ENCODE peak calls at places on chromosomes 11 and 22, in five cellular contexts. Q is mucosa of descending colon; D is iPS-NIHi11; H is Daoy; Y is stimulated activated CD8-positive, alpha-beta memory T cell treated with anti-CD3 and anti-CD28 coated beads, Interleukin-15, amount 100 ng/mL, for 24 hours. E is an unnamed sample.

GRCh38 chr11:131800452-131800851 is 430.0 kb downstream of the NTM start:
- DNase-seq in Q (no peak), D (no peak), H (no peak), Y (no peak), E (no peak)

GRCh38 chr11:36328956-36329673 is 33.0 kb downstream of the PRR5L start:
- DNase-seq in Q (no peak), D (no peak), H (no peak), Y (no peak), E (no peak)

GRCh38 chr11:44853674-44854073 is 97.0 kb downstream of the TP53I11 start:
- DNase-seq in Q (no peak), D (no peak), H (no peak), Y (no peak), E (no peak)

GRCh38 chr11:96744697-96745096 is 354.9 kb downstream of the JRKL start:
- DNase-seq in Q (no peak), D (no peak), H (no peak), Y (no peak), E (no peak)

GRCh38 chr11:60872124-60872951 is 5.0 kb downstream of the ZP1 start:
- DNase-seq in Q (peak), D (no peak), H (peak), Y (no peak), E (no peak)

GRCh38 chr11:47412152-47412746 is 3.9 kb downstream of the SLC39A13 start:
- DNase-seq in Q (peak), D (peak), H (peak), Y (no peak), E (no peak)

GRCh38 chr11:87897921-87898320 is 277.3 kb downstream of the RAB38 start:
- DNase-seq in Q (no peak), D (no peak), H (no peak), Y (no peak), E (no peak)

GRCh38 chr11:12048936-12049790 is 40.7 kb upstream of the DKK3 start:
- DNase-seq in Q (no peak), D (no peak), H (peak), Y (no peak), E (no peak)

GRCh38 chr22:45534339-45535192 is 31.9 kb downstream of the FBLN1 start:
- DNase-seq in Q (no peak), D (no peak), H (no peak), Y (no peak), E (no peak)

GRCh38 chr11:94058630-94059029 is 37.5 kb downstream of the HEPHL1 start:
- DNase-seq in Q (no peak), D (no peak), H (no peak), Y (no peak), E (no peak)

GRCh38 chr11:11243790-11244469 is 109.1 kb downstream of the CSNK2A3 start:
- DNase-seq in Q (no peak), D (peak), H (peak), Y (no peak), E (no peak)

GRCh38 chr11:72850832-72851231 is 36.6 kb downstream of the ATG16L2 start:
- DNase-seq in Q (no peak), D (no peak), H (no peak), Y (no peak), E (no peak)

GRCh38 chr11:102831128-102831708 is 12.2 kb downstream of the MMP3 start:
- DNase-seq in Q (peak), D (no peak), H (peak), Y (no peak), E (no peak)

GRCh38 chr22:18056802-18057474 is 20.9 kb upstream of the PEX26 start:
- DNase-seq in Q (peak), D (no peak), H (no peak), Y (no peak), E (no peak)

GRCh38 chr11:128846985-128847384 is 20.1 kb downstream of the KCNJ1 start:
- DNase-seq in Q (no peak), D (no peak), H (no peak), Y (no peak), E (no peak)

GRCh38 chr11:58963551-58964075 is 24.3 kb downstream of the GLYATL1 start:
- DNase-seq in Q (peak), D (peak), H (peak), Y (no peak), E (no peak)

GRCh38 chr22:10741210-10741609 is 4786.8 kb upstream of the OR11H1 start:
- DNase-seq in Q (peak), D (no peak), H (peak), Y (no peak), E (no peak)

GRCh38 chr11:110524227-110524626 is 94.5 kb downstream of the FDX1 start:
- DNase-seq in Q (no peak), D (no peak), H (no peak), Y (no peak), E (no peak)

GRCh38 chr11:113623114-113623513 is 83.0 kb downstream of the TMPRSS5 start:
- DNase-seq in Q (no peak), D (no peak), H (no peak), Y (no peak), E (no peak)

GRCh38 chr11:5234390-5234834 is at the start of gene HBD:
- DNase-seq in Q (no peak), D (no peak), H (no peak), Y (no peak), E (peak)

GRCh38 chr22:27531782-27532530 is 269.6 kb downstream of the MN1 start:
- DNase-seq in Q (no peak), D (no peak), H (peak), Y (no peak), E (no peak)

GRCh38 chr11:30510750-30511149 is 75.4 kb downstream of the MPPED2 start:
- DNase-seq in Q (no peak), D (no peak), H (no peak), Y (no peak), E (no peak)

GRCh38 chr11:134532176-134532920 is 120.3 kb upstream of the B3GAT1 start:
- DNase-seq in Q (no peak), D (no peak), H (no peak), Y (no peak), E (no peak)

GRCh38 chr11:68365943-68366435 is 53.6 kb downstream of the LRP5 start:
- DNase-seq in Q (peak), D (no peak), H (no peak), Y (no peak), E (no peak)

GRCh38 chr11:16099501-16099900 is 256.8 kb downstream of the SOX6 start:
- DNase-seq in Q (no peak), D (no peak), H (no peak), Y (no peak), E (no peak)

E was measured in GM18507.